ENCODE peak calls at places on chromosomes 4 and X, in five cellular contexts. T is NCI-H82; I is H7; O is stimulated activated CD4-positive, alpha-beta T cell treated with anti-CD3 and anti-CD28 coated beads, Interleukin-2, amount 100 ng/mL, for 48 hours; J is aorta. A is an unnamed sample.

GRCh38 chr4:114304567-114304966 is 294.0 kb upstream of the UGT8 start:
- DNase-seq in T (no peak), I (no peak), O (no peak), J (no peak), A (no peak)

GRCh38 chrX:155745792-155746191 is 133.0 kb upstream of the TMLHE start:
- DNase-seq in T (no peak), I (no peak), O (no peak), J (peak; percentile 51), A (peak; percentile 9)

GRCh38 chr4:3801931-3802550 is 35.9 kb downstream of the ADRA2C start:
- DNase-seq in T (peak; percentile 59), I (no peak), O (no peak), J (peak; percentile 17), A (no peak)

GRCh38 chr4:47705326-47705981 is 132.4 kb downstream of the CORIN start:
- DNase-seq in T (peak; percentile 67), I (peak; percentile 22), O (no peak), J (no peak), A (peak; percentile 74)

GRCh38 chr4:176274441-176274840 is 5.4 kb upstream of the ASB5 start:
- DNase-seq in T (no peak), I (no peak), O (no peak), J (no peak), A (no peak)

GRCh38 chrX:40108084-40108958 is 10.6 kb upstream of the BCOR start:
- DNase-seq in T (peak; percentile 80), I (peak; percentile 86), O (no peak), J (peak; percentile 77), A (peak; percentile 79)

GRCh38 chrX:23661671-23662070 is 5.6 kb upstream of the PRDX4 start:
- DNase-seq in T (no peak), I (no peak), O (no peak), J (no peak), A (no peak)

GRCh38 chrX:27998666-27999065 is 17.4 kb upstream of the DCAF8L1 start:
- DNase-seq in T (no peak), I (no peak), O (no peak), J (no peak), A (no peak)

GRCh38 chr4:8345053-8345945 is 75.7 kb downstream of the HTRA3 start:
- DNase-seq in T (no peak), I (no peak), O (no peak), J (no peak), A (no peak)

GRCh38 chr4:118904418-118904817 is 15.8 kb downstream of the SYNPO2 start:
- DNase-seq in T (no peak), I (no peak), O (no peak), J (no peak), A (no peak)